ENCODE peak calls at places on chromosomes 12 and 14, in six cellular contexts. I is endodermal cell; G is activated naive CD4-positive, alpha-beta T cell treated with anti-CD3 and anti-CD28 coated beads, Interleukin-2, amount 50 U/mL, for 16 hours; U is stimulated activated CD8-positive, alpha-beta memory T cell treated with anti-CD3 and anti-CD28 coated beads, Interleukin-2, amount 100 ng/mL, for 48 hours; Y is heart right ventricle; B is foreskin fibroblast. N is an unnamed sample.
A peak's percentile ranks its signal among the peaks of the same experiment; 100 is the strongest.

GRCh38 chr12:3158851-3159465 is 81.8 kb downstream of the TSPAN9 start:
- DNase-seq in I (no peak), G (no peak), U (no peak), Y (no peak), B (peak; percentile 62), N (no peak)

GRCh38 chr14:79510659-79511058 is 700.6 kb downstream of the DIO2 start:
- DNase-seq in I (no peak), G (no peak), U (no peak), Y (no peak), B (peak; percentile 18), N (no peak)

GRCh38 chr14:33475623-33476022 is 475.3 kb downstream of the EGLN3 start:
- DNase-seq in I (peak; percentile 93), G (no peak), U (peak; percentile 0), Y (no peak), B (peak; percentile 2), N (peak; percentile 49)

GRCh38 chr12:50073712-50074111 is 11.4 kb upstream of the SMARCD1 start:
- DNase-seq in I (no peak), G (no peak), U (no peak), Y (no peak), B (no peak), N (no peak)

GRCh38 chr12:124305776-124306685 is 11.1 kb downstream of the RFLNA start:
- DNase-seq in I (no peak), G (no peak), U (no peak), Y (no peak), B (no peak), N (no peak)

GRCh38 chr12:114668905-114669304 is 15.1 kb downstream of the TBX3 start:
- DNase-seq in I (no peak), G (no peak), U (no peak), Y (no peak), B (no peak), N (no peak)

GRCh38 chr14:76307786-76308780 is 67.9 kb upstream of the ESRRB start:
- DNase-seq in I (peak; percentile 13), G (no peak), U (no peak), Y (no peak), B (no peak), N (no peak)

GRCh38 chr12:96015672-96016071 is 19.5 kb upstream of the HAL start:
- DNase-seq in I (peak; percentile 85), G (no peak), U (no peak), Y (no peak), B (no peak), N (peak; percentile 32)

GRCh38 chr12:37548266-37548805 is 768.2 kb upstream of the ALG10B start:
- DNase-seq in I (no peak), G (no peak), U (no peak), Y (no peak), B (no peak), N (no peak)

GRCh38 chr12:102960766-102961487 is 3.5 kb downstream of the ASCL1 start:
- DNase-seq in I (peak; percentile 65), G (no peak), U (no peak), Y (no peak), B (no peak), N (no peak)

GRCh38 chr12:79691299-79692248 is 810 bp upstream of the PAWR start:
- DNase-seq in I (peak; percentile 73), G (no peak), U (no peak), Y (no peak), B (peak; percentile 70), N (no peak)

GRCh38 chr14:63473194-63473788 is 69.9 kb downstream of the PPP2R5E start:
- DNase-seq in I (no peak), G (no peak), U (no peak), Y (no peak), B (no peak), N (no peak)

GRCh38 chr12:5204271-5204670 is 160.6 kb downstream of the KCNA5 start:
- DNase-seq in I (peak; percentile 91), G (no peak), U (no peak), Y (no peak), B (no peak), N (no peak)

GRCh38 chr12:121668750-121669524 is 517 bp downstream of the MORN3 start:
- DNase-seq in I (peak; percentile 94), G (peak; percentile 68), U (no peak), Y (peak; percentile 30), B (no peak), N (no peak)

GRCh38 chr12:6766651-6767300 is 613 bp downstream of the PTMS start:
- DNase-seq in I (peak; percentile 94), G (peak; percentile 56), U (no peak), Y (peak; percentile 87), B (peak; percentile 80), N (peak; percentile 63)

GRCh38 chr14:21057803-21058675 is at the start of gene RNASE8:
- DNase-seq in I (no peak), G (no peak), U (no peak), Y (no peak), B (no peak), N (no peak)

GRCh38 chr12:27703720-27704452 is 6.7 kb upstream of the MRPS35 start:
- DNase-seq in I (peak; percentile 96), G (peak; percentile 69), U (peak; percentile 27), Y (no peak), B (peak; percentile 79), N (peak; percentile 73)

GRCh38 chr12:75550401-75550851 is 39.0 kb upstream of the KRR1 start:
- DNase-seq in I (no peak), G (no peak), U (no peak), Y (peak; percentile 21), B (no peak), N (no peak)

GRCh38 chr12:104137175-104137901 is 672 bp downstream of the NFYB start:
- DNase-seq in I (peak; percentile 78), G (peak; percentile 47), U (peak; percentile 33), Y (peak; percentile 44), B (peak; percentile 29), N (peak; percentile 26)

GRCh38 chr12:76719171-76719631 is 44.7 kb upstream of the ZDHHC17 start:
- DNase-seq in I (peak; percentile 69), G (no peak), U (no peak), Y (no peak), B (peak; percentile 64), N (no peak)

GRCh38 chr12:122412851-122413433 is 9.5 kb downstream of the CLIP1 start:
- DNase-seq in I (no peak), G (no peak), U (no peak), Y (no peak), B (no peak), N (no peak)

GRCh38 chr12:120677765-120678473 is 9.0 kb upstream of the MLEC start:
- DNase-seq in I (no peak), G (no peak), U (no peak), Y (peak; percentile 45), B (no peak), N (no peak)

GRCh38 chr14:50335989-50336391 is 23.9 kb downstream of the DMAC2L start:
- DNase-seq in I (peak; percentile 62), G (no peak), U (no peak), Y (peak; percentile 28), B (peak; percentile 66), N (no peak)

GRCh38 chr12:64673490-64674169 is 63.3 kb downstream of the RASSF3 start:
- DNase-seq in I (peak; percentile 73), G (no peak), U (no peak), Y (no peak), B (no peak), N (peak; percentile 27)

GRCh38 chr12:3107071-3107583 is 29.9 kb downstream of the TSPAN9 start:
- DNase-seq in I (peak; percentile 83), G (no peak), U (no peak), Y (no peak), B (no peak), N (peak; percentile 40)

GRCh38 chr12:131112016-131112415 is 158.3 kb downstream of the ADGRD1 start:
- DNase-seq in I (no peak), G (no peak), U (no peak), Y (no peak), B (peak; percentile 21), N (no peak)

N was measured in HEK293T.